ENCODE peak calls at places on chromosome 19, in four cellular contexts. T, Y, R and W are unnamed samples.

GRCh38 chr19:14118165-14119051 is 846 bp upstream of the PRKACA start:
- DNase-seq in T (no peak), R (peak; percentile 14), Y (peak; percentile 63), W (peak; percentile 91)

GRCh38 chr19:49875801-49876421 is 1.2 kb downstream of the AKT1S1 start:
- DNase-seq in R (peak; percentile 48), Y (no peak), T (peak; percentile 18), W (peak; percentile 15)

GRCh38 chr19:8324186-8325050 is 3.1 kb downstream of the RPS28 start:
- DNase-seq in Y (peak; percentile 62), R (no peak), T (no peak), W (no peak)

GRCh38 chr19:9857920-9858746 is 23.0 kb downstream of the PIN1 start:
- DNase-seq in R (no peak), T (no peak), Y (no peak), W (no peak)

GRCh38 chr19:2973229-2973628 is 4.1 kb upstream of the TLE6 start:
- DNase-seq in Y (no peak), R (no peak), T (no peak), W (no peak)

GRCh38 chr19:366205-366783 is 21.7 kb upstream of the MIER2 start:
- DNase-seq in R (no peak), T (no peak), Y (no peak), W (no peak)

GRCh38 chr19:17860331-17860992 is 752 bp downstream of the RPL18A start:
- DNase-seq in R (no peak), Y (no peak), T (no peak), W (no peak)

GRCh38 chr19:5623397-5624153 is 692 bp downstream of the SAFB start:
- DNase-seq in R (no peak), Y (no peak), T (no peak), W (no peak)

GRCh38 chr19:41554902-41555301 is 21.1 kb upstream of the CEACAM21 start:
- DNase-seq in T (no peak), R (no peak), Y (no peak), W (no peak)

GRCh38 chr19:51441410-51442390 is 16.6 kb downstream of the SIGLEC8 start:
- DNase-seq in T (no peak), Y (no peak), R (peak; percentile 85), W (no peak)

GRCh38 chr19:4580021-4580901 is 20.8 kb upstream of the SEMA6B start:
- DNase-seq in T (no peak), R (no peak), Y (no peak), W (no peak)

GRCh38 chr19:941292-942132 is 15.7 kb downstream of the ARID3A start:
- DNase-seq in R (no peak), Y (no peak), T (no peak), W (no peak)

GRCh38 chr19:15702590-15702930 is 25.3 kb upstream of the OR10H2 start:
- DNase-seq in T (peak; percentile 8), R (no peak), Y (peak; percentile 96), W (peak; percentile 72)

GRCh38 chr19:23093832-23094231 is 23.0 kb upstream of the ZNF730 start:
- DNase-seq in Y (no peak), T (no peak), R (no peak), W (no peak)

GRCh38 chr19:11457115-11457514 is 21.7 kb downstream of the PRKCSH start:
- DNase-seq in R (no peak), T (no peak), Y (no peak), W (no peak)

GRCh38 chr19:2552859-2553258 is 76.9 kb downstream of the GADD45B start:
- DNase-seq in R (peak; percentile 35), Y (no peak), T (no peak), W (no peak)

GRCh38 chr19:33639034-33639681 is 17.4 kb downstream of the CHST8 start:
- DNase-seq in Y (no peak), T (peak; percentile 65), R (no peak), W (peak; percentile 77)

GRCh38 chr19:10888421-10888866 is 17.1 kb downstream of the CARM1 start:
- DNase-seq in Y (no peak), R (no peak), T (peak; percentile 29), W (no peak)

GRCh38 chr19:58150328-58150921 is at the start of gene ZNF329:
- DNase-seq in T (peak; percentile 19), Y (peak; percentile 67), R (peak; percentile 86), W (peak; percentile 85)

GRCh38 chr19:17555929-17556813 is 722 bp downstream of the COLGALT1 start:
- DNase-seq in R (peak; percentile 27), Y (no peak), T (no peak), W (no peak)

GRCh38 chr19:47419037-47419783 is at the start of gene MEIS3:
- DNase-seq in Y (no peak), R (no peak), T (no peak), W (no peak)

GRCh38 chr19:47765522-47766358 is 12.8 kb upstream of the SELENOW start:
- DNase-seq in Y (peak; percentile 33), R (no peak), T (peak; percentile 32), W (peak; percentile 11)

GRCh38 chr19:50431343-50432220 is 1.1 kb upstream of the MYBPC2 start:
- DNase-seq in T (peak; percentile 77), Y (peak; percentile 56), R (peak; percentile 70), W (peak; percentile 66)

GRCh38 chr19:2607712-2608601 is 94.5 kb downstream of the GNG7 start:
- DNase-seq in T (no peak), Y (no peak), R (peak; percentile 93), W (no peak)

GRCh38 chr19:30326076-30326710 is 46.0 kb upstream of the ZNF536 start:
- DNase-seq in T (no peak), Y (no peak), R (no peak), W (no peak)

GRCh38 chr19:36891768-36892357 is 24.2 kb downstream of the ZNF829 start:
- DNase-seq in R (no peak), Y (no peak), T (no peak), W (no peak)

GRCh38 chr19:40163541-40164129 is 27.6 kb upstream of the MAP3K10 start:
- DNase-seq in T (no peak), R (no peak), Y (no peak), W (no peak)

GRCh38 chr19:37987356-37988332 is 80.6 kb downstream of the SIPA1L3 start:
- DNase-seq in Y (no peak), R (no peak), T (no peak), W (no peak)